ENCODE peak calls at places on chromosomes 13 and 19, in six cellular contexts. V is Calu3; B is effector memory CD8-positive, alpha-beta T cell; I is dorsolateral prefrontal cortex; P is ELF-1; J is stimulated activated CD4-positive, alpha-beta T cell treated with anti-CD3 and anti-CD28 coated beads, TNF-alpha, amount 100 ng/mL, for 48 hours. S is an unnamed sample.

GRCh38 chr19:17243340-17243853 is 2.3 kb downstream of the NR2F6 start:
- DNase-seq in V (peak), B (no peak), I (no peak), P (no peak), J (no peak), S (no peak)

GRCh38 chr19:58563034-58563573 is 4.7 kb upstream of the UBE2M start:
- DNase-seq in V (no peak), B (no peak), I (no peak), P (peak), J (no peak), S (peak)

GRCh38 chr19:52498571-52498970 is 28.9 kb upstream of the ZNF808 start:
- DNase-seq in V (no peak), B (no peak), I (no peak), P (no peak), J (no peak), S (no peak)

GRCh38 chr19:49216076-49216475 is 58.5 kb downstream of the TRPM4 start:
- DNase-seq in V (no peak), B (no peak), I (no peak), P (no peak), J (no peak), S (no peak)

GRCh38 chr13:57787058-57787791 is 155.7 kb downstream of the PCDH17 start:
- DNase-seq in V (no peak), B (no peak), I (no peak), P (peak), J (no peak), S (peak)

GRCh38 chr19:3099347-3100145 is 5.4 kb downstream of the GNA11 start:
- DNase-seq in V (no peak), B (no peak), I (no peak), P (no peak), J (no peak), S (no peak)

GRCh38 chr19:44847144-44848035 is 1.3 kb downstream of the NECTIN2 start:
- DNase-seq in V (peak), B (no peak), I (no peak), P (peak), J (no peak), S (peak)

GRCh38 chr13:110233181-110233641 is 73.7 kb downstream of the COL4A1 start:
- DNase-seq in V (no peak), B (no peak), I (no peak), P (no peak), J (no peak), S (no peak)

GRCh38 chr13:45305079-45305478 is 35.9 kb downstream of the TPT1 start:
- DNase-seq in V (no peak), B (no peak), I (no peak), P (no peak), J (no peak), S (no peak)

GRCh38 chr19:28553005-28553404 is 659.9 kb downstream of the UQCRFS1 start:
- DNase-seq in V (no peak), B (no peak), I (no peak), P (no peak), J (no peak), S (peak)

GRCh38 chr13:89199138-89199537 is 1528.0 kb downstream of the SLITRK5 start:
- DNase-seq in V (no peak), B (no peak), I (no peak), P (no peak), J (no peak), S (no peak)

GRCh38 chr19:18611327-18612050 is 1.2 kb upstream of the TMEM59L start:
- DNase-seq in V (no peak), B (no peak), I (no peak), P (peak), J (no peak), S (peak)

GRCh38 chr19:47023448-47023794 is 3.8 kb downstream of the NPAS1 start:
- DNase-seq in V (no peak), B (no peak), I (no peak), P (no peak), J (no peak), S (no peak)

GRCh38 chr13:30196025-30196424 is 111.3 kb downstream of the KATNAL1 start:
- DNase-seq in V (no peak), B (no peak), I (no peak), P (peak), J (no peak), S (peak)

S was measured in H9.